ENCODE peak calls at places on chromosomes 1 and 21, in six cellular contexts. Q, J, K, U, O and M are unnamed samples.

GRCh38 chr1:173042806-173043205 is 7.9 kb downstream of the TNFSF18 start:
- DNase-seq in Q (no peak), O (no peak), K (peak; percentile 62), U (no peak), J (no peak), M (no peak)

GRCh38 chr1:16152521-16153087 is 3.3 kb downstream of the EPHA2 start:
- DNase-seq in U (no peak), J (no peak), O (no peak), Q (no peak), K (no peak), M (peak; percentile 77)

GRCh38 chr1:190759807-190760206 is 282.1 kb upstream of the BRINP3 start:
- DNase-seq in J (no peak), Q (no peak), K (no peak), O (no peak), U (no peak), M (no peak)

GRCh38 chr1:36115931-36116330 is 9.1 kb downstream of the COL8A2 start:
- DNase-seq in O (no peak), J (no peak), Q (no peak), U (no peak), K (no peak), M (no peak)

GRCh38 chr1:101200513-101200912 is 36.3 kb upstream of the S1PR1 start:
- DNase-seq in O (no peak), Q (no peak), K (peak; percentile 57), U (peak; percentile 31), J (no peak), M (no peak)

GRCh38 chr1:53328490-53329182 is 766 bp upstream of the LRP8 start:
- DNase-seq in U (no peak), J (peak; percentile 41), Q (peak; percentile 49), O (no peak), K (no peak), M (no peak)

GRCh38 chr1:180255538-180256352 is 25.7 kb downstream of the LHX4 start:
- DNase-seq in U (no peak), K (no peak), Q (peak; percentile 31), J (peak; percentile 28), O (no peak), M (no peak)

GRCh38 chr21:17590443-17590842 is 22.3 kb downstream of the BTG3 start:
- DNase-seq in J (no peak), U (no peak), Q (no peak), K (no peak), O (no peak), M (no peak)

GRCh38 chr1:75092141-75092540 is 42.0 kb upstream of the LHX8 start:
- DNase-seq in O (no peak), U (no peak), Q (no peak), K (peak; percentile 6), J (no peak), M (no peak)

GRCh38 chr1:25037174-25038074 is 107.3 kb upstream of the RUNX3 start:
- DNase-seq in O (no peak), K (peak; percentile 68), Q (peak; percentile 22), J (peak; percentile 41), U (no peak), M (peak; percentile 47)

GRCh38 chr1:225602590-225603206 is 50.2 kb downstream of the ENAH start:
- DNase-seq in U (no peak), Q (no peak), K (no peak), J (no peak), O (no peak), M (no peak)

GRCh38 chr1:110106013-110106941 is 6.0 kb upstream of the UBL4B start:
- DNase-seq in K (peak; percentile 74), U (peak; percentile 51), Q (peak; percentile 84), O (peak; percentile 79), J (peak; percentile 80), M (no peak)

GRCh38 chr1:80202118-80202517 is 1195.6 kb upstream of the ADGRL4 start:
- DNase-seq in J (no peak), K (no peak), Q (no peak), U (no peak), O (no peak), M (no peak)

GRCh38 chr1:104467590-104467989 is 717.9 kb downstream of the AMY1C start:
- DNase-seq in K (no peak), J (no peak), O (no peak), Q (no peak), U (no peak), M (no peak)

GRCh38 chr21:14306143-14306907 is 76.6 kb downstream of the HSPA13 start:
- DNase-seq in J (no peak), U (no peak), O (no peak), K (peak; percentile 51), Q (no peak), M (no peak)

DNA sequence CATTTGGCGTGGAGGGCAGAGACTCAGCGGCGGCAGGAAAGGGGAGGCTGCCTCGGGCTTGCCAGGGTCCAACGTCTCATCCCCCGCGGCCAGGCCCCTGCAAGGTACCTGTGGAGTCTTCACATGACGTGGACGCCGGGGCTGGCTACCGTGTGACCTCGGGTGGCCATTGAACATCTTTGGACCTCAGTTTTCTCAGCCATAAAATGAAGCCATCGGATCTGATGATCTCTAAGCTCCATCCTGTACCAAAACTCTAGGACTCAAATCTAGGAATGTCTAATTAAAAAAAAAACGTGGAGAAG is 141.8 kb upstream of the KCNE2 start:
- DNase-seq in U (no peak), O (no peak), J (no peak), Q (no peak), K (no peak), M (no peak)
- H3K4me1 ChIP-seq in U (no peaks in the 10 kb centered on the region), O (peaks cover 8% of the 10 kb centered on the region), J (peaks cover 16% of the 10 kb centered on the region), Q (no peaks in the 10 kb centered on the region), K (no peaks in the 10 kb centered on the region), M (no peaks in the 10 kb centered on the region)

DNA sequence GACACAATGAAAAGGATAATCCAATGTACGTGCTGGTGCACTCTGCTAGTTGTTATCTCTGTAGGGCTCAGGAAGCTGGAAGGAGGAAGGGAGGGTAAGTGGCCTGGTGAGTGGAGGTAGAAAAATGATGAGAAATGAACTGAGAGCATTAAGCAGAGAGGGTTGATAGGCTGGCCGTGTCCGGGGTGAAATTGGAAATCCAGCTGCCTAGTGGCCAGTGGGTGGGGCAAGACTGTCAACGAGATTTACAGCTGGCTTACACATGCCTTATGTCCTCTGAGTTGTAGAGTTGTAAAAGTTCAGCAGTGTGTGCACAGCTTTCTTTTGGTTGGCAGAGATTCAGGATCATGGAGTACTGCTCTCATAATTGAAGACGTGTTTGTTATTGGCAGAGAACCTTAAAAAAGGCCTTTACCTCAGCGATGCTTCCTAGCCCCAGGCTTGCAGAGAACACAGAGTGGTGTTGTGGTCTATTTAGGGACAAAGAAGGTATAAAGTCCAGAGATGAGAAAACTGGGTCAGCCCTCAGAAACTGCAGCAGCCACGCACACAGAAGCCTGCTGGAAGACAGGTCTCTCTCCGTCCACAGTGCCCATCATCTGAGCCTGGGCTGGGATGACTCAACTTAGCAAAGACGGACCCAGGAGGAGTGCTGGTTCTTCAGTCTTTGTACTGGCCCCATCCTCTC is 132.4 kb downstream of the EDEM3 start:
- DNase-seq in Q (no peak), J (peak; percentile 89), O (peak; percentile 76), K (peak; percentile 70), U (no peak), M (peak; percentile 88)
- TF ChIP-seq CTCF in Q (no peak), J (no peak), O (peak; percentile 8), K (no peak), U (no peak), M (no peak)

DNA sequence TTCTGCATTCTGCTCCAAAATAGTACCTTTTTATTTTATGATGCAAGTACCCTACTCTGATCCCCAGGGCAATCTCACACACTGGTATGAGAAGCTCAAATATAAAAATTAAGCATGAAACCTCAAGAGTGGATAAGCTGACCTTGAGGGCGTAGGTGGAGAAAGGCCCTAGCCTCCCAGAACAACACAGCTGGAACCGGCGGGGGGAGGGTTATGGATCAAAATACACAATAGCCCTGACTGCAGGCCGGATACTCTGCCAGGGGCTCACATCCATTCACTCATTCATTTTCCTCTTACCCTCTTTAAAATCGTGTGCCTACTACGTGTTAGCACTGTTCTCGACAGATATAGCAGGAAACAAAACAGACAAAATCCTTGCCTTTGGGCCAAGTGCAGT is 32.8 kb upstream of the ECE1 start:
- DNase-seq in K (no peak), J (no peak), U (no peak), O (no peak), Q (no peak), M (no peak)
- H3K4me1 ChIP-seq in K (peaks cover 49% of the 10 kb centered on the region), J (peaks cover 30% of the 10 kb centered on the region), U (peaks cover 16% of the 10 kb centered on the region), O (peaks cover 70% of the 10 kb centered on the region), Q (peaks cover 68% of the 10 kb centered on the region), M (peaks cover 52% of the 10 kb centered on the region)

GRCh38 chr1:3022976-3023375 is 1.7 kb downstream of the ACTRT2 start:
- DNase-seq in O (no peak), Q (no peak), U (no peak), J (no peak), K (no peak), M (no peak)

GRCh38 chr1:3024588-3024987 is 3.3 kb downstream of the ACTRT2 start:
- DNase-seq in J (no peak), K (no peak), O (no peak), Q (no peak), U (no peak), M (no peak)

GRCh38 chr1:3021801-3022401 is 634 bp downstream of the ACTRT2 start:
- DNase-seq in Q (peak; percentile 50), J (no peak), U (no peak), K (no peak), O (no peak), M (no peak)

GRCh38 chr1:3022511-3022973 is 1.3 kb downstream of the ACTRT2 start:
- DNase-seq in U (no peak), K (no peak), Q (peak; percentile 39), O (no peak), J (no peak), M (no peak)

GRCh38 chr1:3023994-3024393 is 2.7 kb downstream of the ACTRT2 start:
- DNase-seq in K (peak; percentile 17), J (no peak), O (no peak), U (no peak), Q (no peak), M (no peak)
- TF ChIP-seq CTCF in K (peak; percentile 41), J (no peak), O (no peak), U (no peak), Q (peak; percentile 11), M (no peak)

DNA sequence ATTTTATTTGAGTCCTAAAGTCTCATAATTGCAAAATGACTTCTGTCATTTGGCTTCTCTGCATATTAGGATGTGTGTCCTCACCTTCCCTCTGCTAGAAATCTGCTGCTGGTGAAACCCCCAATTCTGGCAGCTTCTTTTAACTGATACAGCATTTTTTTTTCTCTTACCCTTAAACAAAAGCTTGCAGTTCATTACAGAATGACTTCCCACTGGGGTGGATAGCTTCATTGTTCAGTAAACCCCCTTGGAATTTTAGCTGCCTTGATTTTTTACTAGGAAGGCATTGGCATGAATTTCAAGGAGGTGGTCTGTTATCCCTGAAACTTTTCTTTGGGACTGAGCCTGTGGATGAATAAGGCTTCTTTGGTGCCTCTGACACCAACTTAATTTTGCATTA is 16.8 kb downstream of the TSEN15 start:
- DNase-seq in O (no peak), U (no peak), Q (no peak), K (no peak), J (no peak), M (no peak)
- H3K4me1 ChIP-seq in O (no peaks in the 10 kb centered on the region), U (no peaks in the 10 kb centered on the region), Q (no peaks in the 10 kb centered on the region), K (no peaks in the 10 kb centered on the region), J (no peaks in the 10 kb centered on the region), M (no peaks in the 10 kb centered on the region)

GRCh38 chr21:41885341-41886024 is 6.3 kb upstream of the PRDM15 start:
- DNase-seq in O (no peak), U (no peak), Q (no peak), J (no peak), K (no peak), M (no peak)
- TF ChIP-seq CTCF in O (no peak), U (peak; percentile 6), Q (no peak), J (no peak), K (no peak), M (no peak)

GRCh38 chr1:220485791-220486190 is 42.1 kb upstream of the MARK1 start:
- DNase-seq in J (no peak), Q (no peak), U (no peak), K (no peak), O (no peak), M (no peak)
- H3K4me1 ChIP-seq in J (no peaks in the 10 kb centered on the region), Q (no peaks in the 10 kb centered on the region), U (no peaks in the 10 kb centered on the region), K (peaks cover 4% of the 10 kb centered on the region), O (no peaks in the 10 kb centered on the region), M (no peaks in the 10 kb centered on the region)